ENCODE peak calls at places on chromosomes 12 and 14, in seven cellular contexts. Z is stimulated activated naive CD4-positive, alpha-beta T cell; T is activated naive CD4-positive, alpha-beta T cell treated with Interleukin-2 at 50 U/mL for 16 hours; Y is PC-3; I is body of pancreas; C is stimulated activated CD4-positive, alpha-beta T cell treated with anti-CD3 and anti-CD28 coated beads, TNF-alpha, amount 100 ng/mL, for 4 hours; H is astrocyte of the spinal cord. E is an unnamed sample.

GRCh38 chr12:101654442-101654841 is 43.0 kb upstream of the CHPT1 start:
- DNase-seq in Z (no peak), Y (no peak), I (no peak), T (no peak), H (no peak), C (no peak), E (no peak)

GRCh38 chr14:96051642-96052540 is 12.7 kb downstream of the C14orf132 start:
- DNase-seq in Y (peak; percentile 15), T (no peak), C (no peak), Z (no peak), I (no peak), H (no peak), E (no peak)

GRCh38 chr12:31037028-31037427 is 36.6 kb upstream of the DDX11 start:
- DNase-seq in Y (no peak), Z (no peak), T (no peak), H (no peak), I (no peak), C (no peak), E (no peak)

GRCh38 chr12:69544087-69544486 is 41.2 kb upstream of the CCT2 start:
- DNase-seq in T (no peak), I (no peak), Z (no peak), H (no peak), C (no peak), Y (no peak), E (no peak)

GRCh38 chr14:80304125-80304766 is 92.9 kb upstream of the DIO2 start:
- DNase-seq in H (no peak), Z (no peak), C (no peak), I (no peak), Y (no peak), T (no peak), E (no peak)

GRCh38 chr14:71286126-71286525 is 378.9 kb downstream of the PCNX1 start:
- DNase-seq in Z (no peak), I (no peak), C (no peak), Y (peak; percentile 83), T (no peak), H (no peak), E (no peak)

GRCh38 chr14:105229099-105229655 is 19.2 kb upstream of the BTBD6 start:
- DNase-seq in T (no peak), H (no peak), C (no peak), Y (no peak), Z (no peak), I (no peak), E (no peak)

GRCh38 chr12:92253301-92253700 is 107.7 kb upstream of the BTG1 start:
- DNase-seq in Z (no peak), T (no peak), C (no peak), H (no peak), Y (peak; percentile 14), I (no peak), E (no peak)

GRCh38 chr12:46369095-46369473 is 3.5 kb downstream of the SLC38A2 start:
- DNase-seq in T (no peak), C (no peak), Z (no peak), Y (no peak), I (no peak), H (no peak), E (no peak)

GRCh38 chr14:76990084-76990483 is 38.4 kb downstream of the IRF2BPL start:
- DNase-seq in C (no peak), Z (no peak), H (no peak), T (no peak), I (no peak), Y (no peak), E (no peak)

GRCh38 chr12:48882972-48883304 is 17.3 kb upstream of the RND1 start:
- DNase-seq in C (no peak), Z (no peak), H (no peak), Y (no peak), I (no peak), T (no peak), E (no peak)

GRCh38 chr14:94129758-94130414 is 482 bp upstream of the IFI27L2 start:
- DNase-seq in H (peak; percentile 42), C (no peak), Z (peak; percentile 35), I (no peak), Y (peak; percentile 52), T (peak; percentile 13), E (peak; percentile 34)

GRCh38 chr12:113065126-113066007 is 8.8 kb downstream of the DTX1 start:
- DNase-seq in H (no peak), Z (no peak), C (no peak), I (no peak), T (no peak), Y (no peak), E (no peak)

GRCh38 chr12:43291516-43291915 is 260.5 kb downstream of the ADAMTS20 start:
- DNase-seq in I (no peak), Y (no peak), H (peak; percentile 81), Z (no peak), T (no peak), C (no peak), E (no peak)

GRCh38 chr12:87953257-87953860 is 75.8 kb downstream of the C12orf50 start:
- DNase-seq in C (no peak), H (peak; percentile 71), T (no peak), Y (peak; percentile 53), Z (no peak), I (no peak), E (no peak)